ENCODE peak calls at places on chromosome 6, in four cellular contexts. U, I, D and V are unnamed samples.

GRCh38 chr6:1545654-1546053 is 64.1 kb upstream of the FOXC1 start:
- DNase-seq in U (no peak), I (no peak), D (no peak), V (no peak)

GRCh38 chr6:86147311-86147710 is 504.6 kb upstream of the SYNCRIP start:
- DNase-seq in U (no peak), I (no peak), D (no peak), V (no peak)

GRCh38 chr6:10403385-10404106 is 11.3 kb downstream of the TFAP2A start:
- DNase-seq in U (no peak), I (no peak), D (peak), V (peak)

GRCh38 chr6:31968326-31968725 is 3.6 kb downstream of the DXO start:
- DNase-seq in U (no peak), I (no peak), D (no peak), V (no peak)

GRCh38 chr6:155939253-155939652 is 483.6 kb upstream of the NOX3 start:
- DNase-seq in U (no peak), I (no peak), D (no peak), V (no peak)

GRCh38 chr6:17812311-17812710 is 105.6 kb upstream of the NUP153 start:
- DNase-seq in U (no peak), I (no peak), D (no peak), V (no peak)

GRCh38 chr6:140043357-140043756 is 668.9 kb upstream of the CITED2 start:
- DNase-seq in U (no peak), I (no peak), D (peak), V (peak)

GRCh38 chr6:50236164-50236563 is 186.4 kb upstream of the DEFB112 start:
- DNase-seq in U (no peak), I (no peak), D (no peak), V (no peak)

GRCh38 chr6:150959071-150959637 is 93.7 kb downstream of the MTHFD1L start:
- DNase-seq in U (no peak), I (no peak), D (no peak), V (no peak)

GRCh38 chr6:9405825-9406224 is 970.5 kb upstream of the SLC35B3 start:
- DNase-seq in U (no peak), I (no peak), D (no peak), V (no peak)

GRCh38 chr6:162363757-162364156 is 363.8 kb downstream of the PRKN start:
- DNase-seq in U (no peak), I (no peak), D (no peak), V (no peak)

GRCh38 chr6:112251170-112251945 is 3.0 kb downstream of the LAMA4 start:
- DNase-seq in U (no peak), I (no peak), D (peak), V (peak)

GRCh38 chr6:131831392-131831791 is 23.6 kb downstream of the ENPP1 start:
- DNase-seq in U (no peak), I (no peak), D (peak), V (peak)

GRCh38 chr6:3913077-3913957 is 64.1 kb downstream of the FAM50B start:
- DNase-seq in U (no peak), I (no peak), D (peak), V (peak)

GRCh38 chr6:12890171-12890790 is 173.7 kb downstream of the PHACTR1 start:
- DNase-seq in U (peak), I (no peak), D (no peak), V (no peak)

GRCh38 chr6:39190545-39191235 is 38.6 kb downstream of the KCNK5 start:
- DNase-seq in U (no peak), I (no peak), D (no peak), V (no peak)

GRCh38 chr6:24574809-24575208 is 71.2 kb downstream of the KIAA0319 start:
- DNase-seq in U (no peak), I (no peak), D (no peak), V (no peak)

GRCh38 chr6:72653032-72653431 is 31.2 kb downstream of the KCNQ5 start:
- DNase-seq in U (no peak), I (no peak), D (no peak), V (no peak)

GRCh38 chr6:129683606-129684322 is 26.2 kb downstream of the ARHGAP18 start:
- DNase-seq in U (no peak), I (no peak), D (peak), V (peak)

GRCh38 chr6:13522639-13523038 is 35.2 kb upstream of the GFOD1 start:
- DNase-seq in U (no peak), I (no peak), D (no peak), V (peak)

GRCh38 chr6:67594366-67594765 is 1040.7 kb upstream of the ADGRB3 start:
- DNase-seq in U (no peak), I (no peak), D (no peak), V (peak)

GRCh38 chr6:166419268-166419667 is 36.5 kb upstream of the MPC1 start:
- DNase-seq in U (no peak), I (no peak), D (peak), V (peak)

GRCh38 chr6:72080260-72080941 is 194.1 kb downstream of the RIMS1 start:
- DNase-seq in U (no peak), I (no peak), D (no peak), V (no peak)

GRCh38 chr6:122789078-122789861 is at the start of gene SMPDL3A:
- DNase-seq in U (peak), I (peak), D (peak), V (peak)

GRCh38 chr6:34305982-34306702 is 57.3 kb upstream of the SMIM29 start:
- DNase-seq in U (no peak), I (no peak), D (peak), V (peak)

GRCh38 chr6:158619922-158620801 is 24.4 kb downstream of the DYNLT1 start:
- DNase-seq in U (no peak), I (no peak), D (no peak), V (no peak)

GRCh38 chr6:133432021-133432989 is 191.1 kb downstream of the EYA4 start:
- DNase-seq in U (peak), I (no peak), D (no peak), V (no peak)

GRCh38 chr6:46794068-46794467 is 879 bp downstream of the MEP1A start:
- DNase-seq in U (no peak), I (no peak), D (no peak), V (peak)

DNA sequence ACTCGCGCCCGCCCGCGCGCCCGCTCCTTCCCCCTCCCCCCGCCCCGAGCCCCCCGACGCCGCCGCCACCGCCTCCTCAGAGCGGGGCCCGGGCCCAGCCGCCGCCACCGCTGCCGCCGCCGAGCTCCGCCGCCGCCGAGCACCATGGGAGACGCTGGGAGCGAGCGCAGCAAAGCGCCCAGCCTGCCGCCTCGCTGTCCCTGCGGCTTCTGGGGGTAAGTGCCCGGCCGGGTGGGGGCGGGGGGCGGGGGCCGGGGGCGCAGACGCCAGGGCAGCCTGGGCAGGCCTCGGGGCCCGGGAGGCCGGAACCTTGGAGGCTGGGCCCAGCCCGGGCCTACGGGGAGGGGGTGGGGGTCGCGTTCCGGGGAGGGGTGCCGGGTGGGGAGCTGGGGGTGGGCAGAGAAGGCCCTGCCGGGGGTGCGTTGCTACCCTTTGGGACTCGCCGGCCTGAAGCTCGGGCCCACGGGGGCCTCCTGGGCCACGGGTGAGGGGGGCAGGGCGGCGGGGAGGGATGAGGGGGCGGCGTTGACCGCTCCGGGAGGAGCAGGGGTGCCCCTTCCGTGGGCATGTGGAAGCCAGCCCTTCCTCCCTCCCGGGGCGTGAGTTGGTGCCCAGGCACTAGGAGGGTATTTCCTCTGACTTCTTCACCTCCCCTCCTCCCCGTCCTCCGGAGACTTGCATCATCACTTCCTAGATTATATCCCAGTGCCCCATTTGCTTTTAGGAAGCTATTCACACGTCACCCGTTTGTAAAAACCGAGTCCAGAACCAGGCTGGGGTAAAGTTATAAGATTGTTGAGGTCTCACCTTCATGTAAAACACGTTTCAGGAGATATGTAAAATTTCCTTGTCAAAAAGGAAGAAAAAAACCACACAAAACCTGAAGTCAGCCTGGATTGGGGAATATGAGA is 530 bp downstream of the ZFAND3 start:
- DNase-seq in U (peak), I (no peak), D (peak), V (peak)
- H3K14ac ChIP-seq in U (no peak), I (peak), D (peak), V (peak)

GRCh38 chr6:119032428-119032827 is 46.0 kb downstream of the FAM184A start:
- DNase-seq in U (no peak), I (no peak), D (no peak), V (no peak)
- H3K18ac ChIP-seq in U (no peak), I (no peak), D (no peak), V (no peak)

DNA sequence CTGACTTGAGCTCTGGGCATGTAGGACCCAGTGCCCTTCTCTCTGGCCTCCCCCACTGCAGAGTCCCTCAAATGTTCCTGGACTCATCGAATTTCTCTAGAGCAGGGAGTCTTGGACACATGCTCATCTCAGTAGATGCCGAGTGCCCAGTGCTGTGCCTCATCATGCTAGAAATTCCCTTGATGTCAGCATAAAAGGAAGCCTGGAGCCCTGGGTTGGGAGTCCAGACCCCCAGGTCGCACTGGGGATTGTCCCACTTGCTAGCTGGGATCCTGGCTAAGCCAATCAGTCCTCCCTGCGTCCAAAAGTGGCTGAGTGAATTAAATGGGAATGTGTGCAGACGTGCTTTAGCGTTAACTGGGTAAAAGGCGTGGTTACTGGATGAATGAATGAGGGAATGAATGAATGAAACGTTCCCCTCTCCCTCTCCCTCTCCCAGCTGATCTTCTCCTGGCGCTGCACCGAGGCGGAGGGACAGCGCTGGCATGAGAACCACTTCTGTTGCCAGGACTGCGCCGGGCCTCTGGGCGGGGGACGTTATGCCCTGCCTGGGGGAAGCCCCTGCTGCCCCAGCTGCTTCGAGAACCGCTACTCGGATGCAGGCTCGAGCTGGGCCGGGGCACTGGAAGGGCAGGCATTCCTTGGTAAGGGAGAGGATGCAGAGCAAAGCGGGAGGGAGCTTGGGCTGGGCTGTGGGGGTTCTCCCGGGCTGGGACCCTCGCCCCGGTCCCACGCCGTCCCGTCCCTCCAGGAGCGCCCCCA is 1.6 kb upstream of the TOMM6 start:
- DNase-seq in U (peak), I (no peak), D (no peak), V (peak)
- H2AK5ac ChIP-seq in U (no peak), I (peak), D (peak), V (no peak)

GRCh38 chr6:43426928-43427405 is 374 bp upstream of the ABCC10 start:
- DNase-seq in U (no peak), I (no peak), D (no peak), V (no peak)
- H3K14ac ChIP-seq in U (no peak), I (no peak), D (peak), V (no peak)

DNA sequence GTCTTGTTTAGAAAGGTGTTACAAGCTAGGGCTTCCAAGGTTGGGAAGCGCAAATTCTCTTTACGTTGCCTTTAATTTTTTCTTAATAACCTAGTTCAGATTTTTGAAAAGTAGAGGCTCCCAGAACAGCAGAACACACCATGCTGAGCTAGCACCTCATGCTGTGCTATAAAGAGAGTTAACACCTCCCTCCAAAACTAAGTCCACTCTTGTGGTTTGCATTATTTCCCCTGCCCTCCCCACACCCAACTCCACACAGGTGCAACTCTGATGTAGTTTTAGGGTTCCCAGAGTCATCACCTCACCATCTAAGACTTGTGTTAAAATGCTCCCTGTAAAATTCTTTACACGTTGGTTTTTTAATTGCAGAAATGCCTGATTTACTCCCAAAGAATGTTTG is 459.4 kb upstream of the JARID2 start:
- DNase-seq in U (no peak), I (no peak), D (no peak), V (no peak)
- H3K18ac ChIP-seq in U (no peak), I (no peak), D (no peak), V (no peak)

GRCh38 chr6:7262746-7263335 is 50.2 kb downstream of the SSR1 start:
- DNase-seq in U (no peak), I (no peak), D (no peak), V (no peak)

GRCh38 chr6:7261030-7261841 is 51.8 kb downstream of the SSR1 start:
- DNase-seq in U (peak), I (peak), D (peak), V (peak)

GRCh38 chr6:7258231-7258763 is 54.7 kb downstream of the SSR1 start:
- DNase-seq in U (no peak), I (no peak), D (no peak), V (no peak)

GRCh38 chr6:7262037-7262461 is 51.0 kb downstream of the SSR1 start:
- DNase-seq in U (peak), I (no peak), D (no peak), V (no peak)

GRCh38 chr6:7260291-7261029 is 52.5 kb downstream of the SSR1 start:
- DNase-seq in U (no peak), I (no peak), D (no peak), V (no peak)
- H2AK5ac ChIP-seq in U (no peak), I (peak), D (peak), V (no peak)